ENCODE peak calls at places on chromosomes 2 and 18, in eight cellular contexts. Q, Y, L, E, M, G, H and U are unnamed samples.

GRCh38 chr2:102159295-102159694 is 16.7 kb downstream of the IL1R1 start:
- DNase-seq in Y (no peak), G (peak; percentile 59), Q (no peak), E (no peak), H (no peak), L (no peak), M (no peak), U (no peak)

GRCh38 chr2:66888791-66889631 is 454.1 kb downstream of the MEIS1 start:
- DNase-seq in Y (no peak), H (no peak), Q (no peak), G (peak; percentile 19), L (no peak), M (no peak), E (no peak), U (peak; percentile 100)

GRCh38 chr18:75207298-75208054 is 1.5 kb downstream of the PTGR3 start:
- DNase-seq in L (peak; percentile 42), H (peak; percentile 71), G (peak; percentile 22), M (no peak), Y (peak; percentile 54), E (no peak), Q (no peak), U (peak; percentile 2)

GRCh38 chr2:236008006-236008405 is 160.2 kb downstream of the GBX2 start:
- DNase-seq in M (no peak), G (no peak), E (no peak), L (no peak), Q (no peak), H (no peak), Y (no peak), U (no peak)

GRCh38 chr2:200786826-200787225 is 24.9 kb upstream of the BZW1 start:
- DNase-seq in M (no peak), E (no peak), Y (no peak), Q (no peak), L (no peak), G (peak; percentile 92), H (no peak), U (no peak)

GRCh38 chr2:45891719-45892118 is 240.2 kb downstream of the PRKCE start:
- DNase-seq in H (no peak), L (no peak), Y (peak; percentile 91), Q (no peak), G (peak; percentile 48), E (no peak), M (no peak), U (no peak)

GRCh38 chr2:241842620-241843211 is 16.0 kb downstream of the PDCD1 start:
- DNase-seq in G (no peak), L (peak; percentile 53), E (no peak), Y (peak; percentile 36), M (peak; percentile 63), H (no peak), Q (no peak), U (no peak)

GRCh38 chr2:54602736-54603322 is 120.6 kb upstream of the EML6 start:
- DNase-seq in L (no peak), M (no peak), G (no peak), E (no peak), H (no peak), Y (no peak), Q (no peak), U (no peak)

GRCh38 chr2:158620656-158621055 is 163.9 kb downstream of the PKP4 start:
- DNase-seq in M (no peak), L (no peak), Y (no peak), E (no peak), G (no peak), Q (no peak), H (no peak), U (no peak)

GRCh38 chr2:235595420-235596010 is 101.7 kb downstream of the AGAP1 start:
- DNase-seq in E (peak; percentile 75), L (peak; percentile 81), G (peak; percentile 70), H (peak; percentile 41), Q (peak; percentile 80), Y (peak; percentile 75), M (peak; percentile 68), U (peak; percentile 79)

GRCh38 chr2:225765845-225766244 is 366.3 kb downstream of the NYAP2 start:
- DNase-seq in G (no peak), Q (no peak), H (no peak), Y (no peak), M (no peak), L (no peak), E (no peak), U (no peak)

GRCh38 chr18:67966224-67966623 is 449.7 kb upstream of the DSEL start:
- DNase-seq in L (no peak), G (no peak), E (no peak), H (no peak), Y (no peak), M (no peak), Q (no peak), U (no peak)

GRCh38 chr18:79451237-79452125 is 55.8 kb downstream of the NFATC1 start:
- DNase-seq in M (no peak), H (no peak), Y (no peak), G (no peak), L (no peak), E (no peak), Q (no peak), U (no peak)

GRCh38 chr2:178480227-178481181 is at the start of gene PLEKHA3:
- DNase-seq in E (peak; percentile 85), L (peak; percentile 93), H (peak; percentile 76), M (peak; percentile 98), G (peak; percentile 81), Y (peak; percentile 90), Q (peak; percentile 89), U (peak; percentile 96)

GRCh38 chr2:231522418-231523180 is 7.6 kb downstream of the NMUR1 start:
- DNase-seq in L (no peak), Y (no peak), E (no peak), M (no peak), H (no peak), G (no peak), Q (no peak), U (no peak)

GRCh38 chr2:60302377-60303126 is 250.9 kb downstream of the BCL11A start:
- DNase-seq in L (no peak), M (no peak), E (no peak), G (no peak), H (no peak), Q (no peak), Y (no peak), U (no peak)

GRCh38 chr2:69565431-69565839 is 78.1 kb downstream of the AAK1 start:
- DNase-seq in L (peak; percentile 67), Q (peak; percentile 74), H (peak; percentile 3), G (peak; percentile 18), M (peak; percentile 54), E (peak; percentile 76), Y (peak; percentile 75), U (peak; percentile 83)

GRCh38 chr2:70258532-70258875 is 567 bp downstream of the PCYOX1 start:
- DNase-seq in M (peak; percentile 73), Q (peak; percentile 20), L (peak; percentile 24), G (peak; percentile 29), Y (no peak), H (no peak), E (no peak), U (peak; percentile 18)

GRCh38 chr2:128322651-128323491 is 4.2 kb upstream of the HS6ST1 start:
- DNase-seq in L (no peak), E (no peak), Y (no peak), H (no peak), M (peak; percentile 39), Q (no peak), G (no peak), U (no peak)

GRCh38 chr2:181955010-181955409 is 30.6 kb upstream of the PPP1R1C start:
- DNase-seq in Q (no peak), L (no peak), Y (no peak), M (no peak), G (peak; percentile 91), E (no peak), H (no peak), U (no peak)

GRCh38 chr18:5975111-5975622 is 79.8 kb upstream of the TMEM200C start:
- DNase-seq in L (peak; percentile 3), Q (no peak), H (no peak), M (no peak), E (no peak), G (peak; percentile 20), Y (no peak), U (no peak)